ENCODE peak calls at places on chromosomes 3 and 15, in nine cellular contexts. B is body of pancreas; P is OCI-LY7; V is ureter; S is memory B cell; W is NCI-H69; U is OCI-M1; C is effector CD4-positive, alpha-beta T cell; A is T-helper 9 cell. D is an unnamed sample.

GRCh38 chr15:99076555-99077308 is 28.1 kb upstream of the SYNM start:
- DNase-seq in V (peak), P (peak), C (no peak), S (peak), W (peak), B (peak), A (no peak), U (peak), D (peak)

GRCh38 chr3:158105710-158106438 is at the start of gene SHOX2:
- DNase-seq in C (no peak), B (peak), V (no peak), U (peak), A (no peak), W (peak), S (peak), P (peak), D (peak)

GRCh38 chr3:11250902-11251806 is 21.0 kb upstream of the ATG7 start:
- DNase-seq in V (no peak), B (no peak), P (no peak), S (no peak), A (no peak), W (peak), C (no peak), U (no peak), D (no peak)

GRCh38 chr3:8840556-8840955 is 71.1 kb upstream of the OXTR start:
- DNase-seq in U (no peak), S (no peak), V (no peak), B (no peak), A (no peak), W (no peak), P (no peak), C (no peak), D (peak)

GRCh38 chr3:170414202-170414663 is 4.4 kb upstream of the CLDN11 start:
- DNase-seq in V (no peak), C (no peak), W (peak), S (no peak), U (peak), P (peak), A (no peak), B (peak), D (peak)

GRCh38 chr3:111831840-111832239 is 27.2 kb upstream of the PHLDB2 start:
- DNase-seq in W (no peak), A (no peak), B (no peak), U (peak), V (no peak), C (no peak), S (no peak), P (no peak), D (peak)

GRCh38 chr3:13824521-13825316 is 55.2 kb downstream of the WNT7A start:
- DNase-seq in S (no peak), W (no peak), A (no peak), P (no peak), U (no peak), B (no peak), C (no peak), V (no peak), D (no peak)

GRCh38 chr3:8773941-8774542 is 4.6 kb upstream of the OXTR start:
- DNase-seq in V (no peak), A (no peak), P (no peak), B (no peak), C (no peak), U (no peak), W (no peak), S (peak), D (no peak)

GRCh38 chr3:144085964-144086363 is 114.3 kb downstream of the DIPK2A start:
- DNase-seq in P (no peak), A (no peak), C (no peak), S (no peak), V (peak), W (peak), U (peak), B (no peak), D (peak)

GRCh38 chr3:39158138-39158715 is 4.8 kb upstream of the CSRNP1 start:
- DNase-seq in P (no peak), V (no peak), S (no peak), W (no peak), A (no peak), C (no peak), U (no peak), B (no peak), D (no peak)

GRCh38 chr15:80643296-80643965 is 51.7 kb upstream of the ABHD17C start:
- DNase-seq in P (no peak), S (no peak), W (no peak), V (no peak), C (no peak), A (no peak), U (no peak), B (no peak), D (peak)

GRCh38 chr3:89434621-89435380 is 327.4 kb downstream of the EPHA3 start:
- DNase-seq in B (no peak), P (no peak), U (no peak), A (no peak), S (no peak), V (no peak), C (no peak), W (no peak), D (no peak)

GRCh38 chr3:128416578-128417150 is 50.0 kb downstream of the DNAJB8 start:
- DNase-seq in W (no peak), V (peak), C (no peak), B (no peak), S (no peak), A (no peak), P (no peak), U (peak), D (peak)

GRCh38 chr3:161038725-161039124 is 66.4 kb downstream of the B3GALNT1 start:
- DNase-seq in C (no peak), U (no peak), S (no peak), B (no peak), W (no peak), P (no peak), A (no peak), V (no peak), D (peak)

GRCh38 chr15:69045810-69046209 is 31.3 kb downstream of the NOX5 start:
- DNase-seq in C (no peak), U (no peak), A (no peak), B (no peak), S (no peak), W (peak), P (no peak), V (no peak), D (peak)

GRCh38 chr15:32802296-32802936 is 84.6 kb downstream of the GREM1 start:
- DNase-seq in S (no peak), B (no peak), W (no peak), V (no peak), P (no peak), A (no peak), U (peak), C (no peak), D (peak)

GRCh38 chr3:94460914-94461313 is 398.1 kb downstream of the NSUN3 start:
- DNase-seq in U (no peak), P (no peak), W (no peak), A (no peak), B (no peak), C (no peak), V (no peak), S (no peak), D (no peak)

GRCh38 chr3:39810647-39811161 is 1.3 kb downstream of the MYRIP start:
- DNase-seq in S (no peak), B (no peak), W (peak), P (no peak), A (no peak), U (no peak), C (no peak), V (no peak), D (no peak)

GRCh38 chr3:67863869-67864268 is 209.5 kb upstream of the SUCLG2 start:
- DNase-seq in W (peak), A (no peak), P (peak), U (no peak), C (no peak), S (no peak), V (no peak), B (no peak), D (peak)

GRCh38 chr15:69723404-69724097 is 270.9 kb downstream of the RPLP1 start:
- DNase-seq in C (no peak), W (peak), P (peak), S (no peak), B (no peak), U (no peak), A (no peak), V (no peak), D (no peak)

GRCh38 chr3:45125550-45126026 is 20.6 kb downstream of the CDCP1 start:
- DNase-seq in B (peak), V (no peak), P (no peak), U (no peak), A (no peak), W (no peak), C (no peak), S (no peak), D (no peak)

GRCh38 chr3:73432021-73432722 is 192.6 kb downstream of the PDZRN3 start:
- DNase-seq in V (no peak), B (no peak), W (peak), P (peak), S (no peak), A (no peak), C (no peak), U (peak), D (peak)

GRCh38 chr15:99185731-99186130 is 63.6 kb downstream of the TTC23 start:
- DNase-seq in A (no peak), C (no peak), S (no peak), U (no peak), V (no peak), W (no peak), P (no peak), B (no peak), D (no peak)

GRCh38 chr3:184040010-184040409 is 8.5 kb downstream of the HTR3D start:
- DNase-seq in C (no peak), P (no peak), S (no peak), U (peak), W (peak), A (no peak), V (no peak), B (peak), D (peak)

GRCh38 chr3:39896184-39896583 is 86.8 kb downstream of the MYRIP start:
- DNase-seq in V (no peak), P (no peak), B (no peak), U (no peak), C (no peak), W (no peak), A (no peak), S (no peak), D (no peak)

GRCh38 chr3:134327594-134327975 is 46.7 kb downstream of the AMOTL2 start:
- DNase-seq in V (no peak), P (no peak), B (no peak), W (no peak), C (no peak), S (no peak), A (no peak), U (no peak), D (peak)

GRCh38 chr3:158725348-158725966 is 6.8 kb downstream of the RARRES1 start:
- DNase-seq in U (no peak), P (no peak), C (no peak), V (no peak), W (no peak), B (peak), S (no peak), A (no peak), D (peak)

GRCh38 chr3:12916159-12916558 is 74.8 kb upstream of the RPL32 start:
- DNase-seq in W (no peak), A (no peak), V (no peak), S (no peak), P (no peak), U (no peak), C (no peak), B (no peak), D (no peak)

GRCh38 chr15:68653795-68654194 is 75.0 kb downstream of the CORO2B start:
- DNase-seq in A (no peak), P (no peak), C (no peak), S (no peak), W (no peak), B (no peak), V (no peak), U (no peak), D (no peak)

GRCh38 chr3:23874359-23875120 is 42.2 kb downstream of the NKIRAS1 start:
- DNase-seq in S (no peak), C (no peak), U (no peak), P (no peak), W (no peak), B (no peak), V (no peak), A (no peak), D (peak)

GRCh38 chr3:11556851-11557644 is 86.7 kb downstream of the VGLL4 start:
- DNase-seq in U (no peak), A (no peak), V (no peak), S (no peak), B (no peak), W (peak), C (no peak), P (no peak), D (peak)

GRCh38 chr15:90201944-90202375 is 830 bp downstream of the SEMA4B start:
- DNase-seq in C (no peak), P (no peak), A (no peak), V (no peak), S (no peak), W (no peak), U (no peak), B (peak), D (no peak)

GRCh38 chr3:128383316-128384235 is 83.1 kb downstream of the DNAJB8 start:
- DNase-seq in A (no peak), S (no peak), C (no peak), W (peak), B (peak), P (no peak), U (peak), V (peak), D (peak)

GRCh38 chr15:75104804-75105557 is 81.6 kb downstream of the PPCDC start:
- DNase-seq in B (no peak), U (peak), P (peak), W (peak), A (no peak), C (no peak), V (no peak), S (no peak), D (peak)

GRCh38 chr3:141575879-141576743 is 89.3 kb downstream of the RASA2 start:
- DNase-seq in U (peak), W (peak), S (no peak), A (no peak), P (peak), C (no peak), B (no peak), V (no peak), D (peak)

GRCh38 chr3:59084598-59084997 is 34.8 kb upstream of the CFAP20DC start:
- DNase-seq in A (no peak), S (no peak), V (no peak), W (peak), P (no peak), U (no peak), B (no peak), C (no peak), D (no peak)

GRCh38 chr3:64462203-64463120 is 225.3 kb downstream of the ADAMTS9 start:
- DNase-seq in W (no peak), V (no peak), C (no peak), A (no peak), B (no peak), P (no peak), S (no peak), U (peak), D (peak)

GRCh38 chr3:37772773-37773291 is 88.8 kb upstream of the CTDSPL start:
- DNase-seq in U (no peak), P (no peak), B (no peak), C (no peak), A (no peak), S (no peak), V (no peak), W (no peak), D (no peak)

GRCh38 chr15:99212401-99212800 is 37.0 kb downstream of the TTC23 start:
- DNase-seq in W (no peak), P (no peak), B (no peak), S (no peak), C (no peak), A (no peak), U (no peak), V (no peak), D (peak)